ENCODE peak calls at places on chromosomes 1 and 21, in four cellular contexts. One of them, this sample, is unnamed.

GRCh38 chr1:238252033-238252802 is 361.5 kb upstream of the ZP4 start:
- DNase-seq in heart right ventricle: peak; percentile 29
- DNase-seq in GM23248: peak; percentile 56
- DNase-seq in CD4-positive, CD25-positive, alpha-beta regulatory T cell: no peak
- DNase-seq in this sample: peak; percentile 75

GRCh38 chr1:81477704-81478103 is 323.0 kb upstream of the ADGRL2 start:
- DNase-seq in GM23248: peak; percentile 43
- DNase-seq in heart right ventricle: no peak
- DNase-seq in CD4-positive, CD25-positive, alpha-beta regulatory T cell: no peak
- DNase-seq in this sample: peak; percentile 24

GRCh38 chr1:115666702-115667101 is 24.9 kb downstream of the VANGL1 start:
- DNase-seq in heart right ventricle: peak; percentile 71
- DNase-seq in GM23248: no peak
- DNase-seq in CD4-positive, CD25-positive, alpha-beta regulatory T cell: no peak
- DNase-seq in this sample: no peak

GRCh38 chr1:211738096-211738708 is 62.8 kb upstream of the NEK2 start:
- DNase-seq in GM23248: no peak
- DNase-seq in heart right ventricle: no peak
- DNase-seq in CD4-positive, CD25-positive, alpha-beta regulatory T cell: no peak
- DNase-seq in this sample: no peak

GRCh38 chr21:44692798-44693512 is 4.0 kb upstream of the KRTAP10-12 start:
- DNase-seq in CD4-positive, CD25-positive, alpha-beta regulatory T cell: no peak
- DNase-seq in heart right ventricle: no peak
- DNase-seq in GM23248: no peak
- DNase-seq in this sample: no peak

GRCh38 chr1:202216691-202217090 is 23.1 kb downstream of the LGR6 start:
- DNase-seq in CD4-positive, CD25-positive, alpha-beta regulatory T cell: no peak
- DNase-seq in heart right ventricle: no peak
- DNase-seq in GM23248: no peak
- DNase-seq in this sample: no peak

GRCh38 chr1:201184734-201185453 is 5.7 kb upstream of the IGFN1 start:
- DNase-seq in heart right ventricle: no peak
- DNase-seq in GM23248: peak; percentile 95
- DNase-seq in CD4-positive, CD25-positive, alpha-beta regulatory T cell: no peak
- DNase-seq in this sample: peak; percentile 82

GRCh38 chr1:210817385-210818275 is 316.3 kb downstream of the KCNH1 start:
- DNase-seq in heart right ventricle: no peak
- DNase-seq in CD4-positive, CD25-positive, alpha-beta regulatory T cell: no peak
- DNase-seq in GM23248: no peak
- DNase-seq in this sample: no peak

GRCh38 chr1:223487514-223488259 is 94.5 kb downstream of the CCDC185 start:
- DNase-seq in GM23248: no peak
- DNase-seq in CD4-positive, CD25-positive, alpha-beta regulatory T cell: no peak
- DNase-seq in heart right ventricle: no peak
- DNase-seq in this sample: no peak

GRCh38 chr1:228205526-228206436 is 2.1 kb upstream of the OBSCN start:
- DNase-seq in heart right ventricle: no peak
- DNase-seq in CD4-positive, CD25-positive, alpha-beta regulatory T cell: no peak
- DNase-seq in GM23248: no peak
- DNase-seq in this sample: no peak

GRCh38 chr1:105172803-105173202 is 1423.1 kb downstream of the AMY1C start:
- DNase-seq in GM23248: no peak
- DNase-seq in heart right ventricle: no peak
- DNase-seq in CD4-positive, CD25-positive, alpha-beta regulatory T cell: no peak
- DNase-seq in this sample: no peak

GRCh38 chr1:11520531-11521233 is 41.7 kb downstream of the DISP3 start:
- DNase-seq in heart right ventricle: no peak
- DNase-seq in GM23248: no peak
- DNase-seq in CD4-positive, CD25-positive, alpha-beta regulatory T cell: no peak
- DNase-seq in this sample: no peak

GRCh38 chr1:38125837-38126520 is 79.4 kb upstream of the POU3F1 start:
- DNase-seq in heart right ventricle: no peak
- DNase-seq in CD4-positive, CD25-positive, alpha-beta regulatory T cell: no peak
- DNase-seq in GM23248: no peak
- DNase-seq in this sample: no peak

GRCh38 chr1:226708967-226709396 is 30.1 kb downstream of the ITPKB start:
- DNase-seq in CD4-positive, CD25-positive, alpha-beta regulatory T cell: no peak
- DNase-seq in heart right ventricle: no peak
- DNase-seq in GM23248: peak; percentile 7
- DNase-seq in this sample: no peak

GRCh38 chr1:156750932-156751723 is at the start of gene HDGF:
- DNase-seq in heart right ventricle: peak; percentile 55
- DNase-seq in GM23248: peak; percentile 73
- DNase-seq in CD4-positive, CD25-positive, alpha-beta regulatory T cell: peak; percentile 39
- DNase-seq in this sample: no peak

GRCh38 chr1:10152709-10153284 is 57.6 kb upstream of the KIF1B start:
- DNase-seq in GM23248: peak; percentile 72
- DNase-seq in CD4-positive, CD25-positive, alpha-beta regulatory T cell: no peak
- DNase-seq in heart right ventricle: peak; percentile 23
- DNase-seq in this sample: peak; percentile 46

GRCh38 chr1:161182214-161182613 is 4.9 kb upstream of the B4GALT3 start:
- DNase-seq in CD4-positive, CD25-positive, alpha-beta regulatory T cell: peak; percentile 19
- DNase-seq in heart right ventricle: no peak
- DNase-seq in GM23248: peak; percentile 84
- DNase-seq in this sample: no peak

GRCh38 chr1:170670751-170671628 is 7.1 kb downstream of the PRRX1 start:
- DNase-seq in GM23248: peak; percentile 90
- DNase-seq in CD4-positive, CD25-positive, alpha-beta regulatory T cell: no peak
- DNase-seq in heart right ventricle: peak; percentile 56
- DNase-seq in this sample: peak; percentile 56

GRCh38 chr1:183841950-183842816 is 37.3 kb downstream of the RGL1 start:
- DNase-seq in heart right ventricle: peak; percentile 32
- DNase-seq in CD4-positive, CD25-positive, alpha-beta regulatory T cell: no peak
- DNase-seq in GM23248: peak; percentile 96
- DNase-seq in this sample: peak; percentile 95

GRCh38 chr1:221169447-221169889 is 290.2 kb downstream of the HLX start:
- DNase-seq in heart right ventricle: no peak
- DNase-seq in GM23248: peak; percentile 39
- DNase-seq in CD4-positive, CD25-positive, alpha-beta regulatory T cell: no peak
- DNase-seq in this sample: peak; percentile 14

GRCh38 chr21:39349211-39350093 is 564 bp upstream of the HMGN1 start:
- DNase-seq in heart right ventricle: peak; percentile 95
- DNase-seq in CD4-positive, CD25-positive, alpha-beta regulatory T cell: peak; percentile 94
- DNase-seq in GM23248: peak; percentile 98
- DNase-seq in this sample: peak; percentile 92

GRCh38 chr1:228287541-228288425 is 79.9 kb downstream of the OBSCN start:
- DNase-seq in heart right ventricle: no peak
- DNase-seq in CD4-positive, CD25-positive, alpha-beta regulatory T cell: no peak
- DNase-seq in GM23248: no peak
- DNase-seq in this sample: no peak

GRCh38 chr1:67524143-67525052 is 94.2 kb upstream of the SERBP1 start:
- DNase-seq in CD4-positive, CD25-positive, alpha-beta regulatory T cell: no peak
- DNase-seq in heart right ventricle: no peak
- DNase-seq in GM23248: peak; percentile 73
- DNase-seq in this sample: no peak

GRCh38 chr1:89953072-89953626 is 41.8 kb upstream of the ZNF326 start:
- DNase-seq in CD4-positive, CD25-positive, alpha-beta regulatory T cell: peak; percentile 2
- DNase-seq in GM23248: peak; percentile 94
- DNase-seq in heart right ventricle: no peak
- DNase-seq in this sample: peak; percentile 90

GRCh38 chr1:153571706-153572105 is 6.1 kb upstream of the S100A2 start:
- DNase-seq in GM23248: no peak
- DNase-seq in CD4-positive, CD25-positive, alpha-beta regulatory T cell: no peak
- DNase-seq in heart right ventricle: no peak
- DNase-seq in this sample: no peak

GRCh38 chr1:181104042-181104789 is 15.7 kb downstream of the IER5 start:
- DNase-seq in GM23248: no peak
- DNase-seq in CD4-positive, CD25-positive, alpha-beta regulatory T cell: no peak
- DNase-seq in heart right ventricle: no peak
- DNase-seq in this sample: no peak

GRCh38 chr21:45818904-45819285 is 162.7 kb upstream of the COL6A1 start:
- DNase-seq in heart right ventricle: no peak
- DNase-seq in GM23248: peak; percentile 84
- DNase-seq in CD4-positive, CD25-positive, alpha-beta regulatory T cell: no peak
- DNase-seq in this sample: peak; percentile 89
- H3K4me3 ChIP-seq in heart right ventricle: no peak overlapping the region
- H3K4me3 ChIP-seq in GM23248: no peak overlapping the region
- H3K4me3 ChIP-seq in CD4-positive, CD25-positive, alpha-beta regulatory T cell: no peak overlapping the region
- H3K4me3 ChIP-seq in this sample: no peak overlapping the region

GRCh38 chr1:203401151-203401550 is 50.2 kb upstream of the FMOD start:
- DNase-seq in heart right ventricle: no peak
- DNase-seq in GM23248: no peak
- DNase-seq in CD4-positive, CD25-positive, alpha-beta regulatory T cell: no peak
- DNase-seq in this sample: no peak

GRCh38 chr1:203405703-203406430 is 54.9 kb upstream of the FMOD start:
- DNase-seq in heart right ventricle: no peak
- DNase-seq in GM23248: peak; percentile 14
- DNase-seq in CD4-positive, CD25-positive, alpha-beta regulatory T cell: no peak
- DNase-seq in this sample: no peak

GRCh38 chr1:203404546-203404945 is 53.6 kb upstream of the FMOD start:
- DNase-seq in heart right ventricle: no peak
- DNase-seq in GM23248: no peak
- DNase-seq in CD4-positive, CD25-positive, alpha-beta regulatory T cell: no peak
- DNase-seq in this sample: no peak

GRCh38 chr1:203402609-203403337 is 51.9 kb upstream of the FMOD start:
- DNase-seq in GM23248: peak; percentile 92
- DNase-seq in heart right ventricle: no peak
- DNase-seq in CD4-positive, CD25-positive, alpha-beta regulatory T cell: no peak
- DNase-seq in this sample: peak; percentile 28

DNA sequence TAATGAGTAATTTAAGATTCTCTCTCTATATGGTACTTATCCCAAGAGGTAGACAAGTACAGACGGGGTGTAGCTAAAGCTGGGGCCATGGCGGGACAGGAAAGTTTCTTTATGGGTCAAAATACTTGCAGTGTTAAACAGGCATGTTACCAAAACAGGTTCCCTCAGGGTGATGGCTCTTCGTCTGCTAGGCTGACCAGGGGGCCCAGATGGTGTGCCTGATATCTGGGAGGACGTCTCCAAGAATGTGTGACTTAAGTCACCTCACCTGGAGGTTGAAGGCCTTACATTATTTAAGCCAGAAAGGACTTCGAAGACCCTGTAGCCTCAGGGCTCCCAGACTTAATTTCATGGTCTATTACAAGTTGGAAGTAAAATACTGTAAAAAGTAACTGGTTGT is 52.7 kb upstream of the FMOD start:
- DNase-seq in GM23248: no peak
- DNase-seq in CD4-positive, CD25-positive, alpha-beta regulatory T cell: no peak
- DNase-seq in heart right ventricle: no peak
- DNase-seq in this sample: no peak
- H3K27me3 ChIP-seq in GM23248: no peaks in the 10 kb centered on the region
- H3K27me3 ChIP-seq in CD4-positive, CD25-positive, alpha-beta regulatory T cell: peaks cover 18% of the 10 kb centered on the region
- H3K27me3 ChIP-seq in heart right ventricle: no peaks in the 10 kb centered on the region
- H3K27me3 ChIP-seq in this sample: no peaks in the 10 kb centered on the region

GRCh38 chr1:208093046-208093445 is 151.1 kb downstream of the PLXNA2 start:
- DNase-seq in heart right ventricle: no peak
- DNase-seq in CD4-positive, CD25-positive, alpha-beta regulatory T cell: no peak
- DNase-seq in GM23248: no peak
- DNase-seq in this sample: no peak
- H3K4me3 ChIP-seq in heart right ventricle: no peak overlapping the region
- H3K4me3 ChIP-seq in CD4-positive, CD25-positive, alpha-beta regulatory T cell: no peak overlapping the region
- H3K4me3 ChIP-seq in GM23248: no peak overlapping the region
- H3K4me3 ChIP-seq in this sample: no peak overlapping the region

GRCh38 chr21:33020558-33021100 is 5.1 kb upstream of the OLIG2 start:
- DNase-seq in CD4-positive, CD25-positive, alpha-beta regulatory T cell: no peak
- DNase-seq in GM23248: no peak
- DNase-seq in heart right ventricle: no peak
- DNase-seq in this sample: no peak
- H3K27me3 ChIP-seq in CD4-positive, CD25-positive, alpha-beta regulatory T cell: peaks cover 44% of the 10 kb centered on the region
- H3K27me3 ChIP-seq in GM23248: peaks cover 97% of the 10 kb centered on the region
- H3K27me3 ChIP-seq in heart right ventricle: peaks cover 97% of the 10 kb centered on the region
- H3K27me3 ChIP-seq in this sample: peaks cover 82% of the 10 kb centered on the region

DNA sequence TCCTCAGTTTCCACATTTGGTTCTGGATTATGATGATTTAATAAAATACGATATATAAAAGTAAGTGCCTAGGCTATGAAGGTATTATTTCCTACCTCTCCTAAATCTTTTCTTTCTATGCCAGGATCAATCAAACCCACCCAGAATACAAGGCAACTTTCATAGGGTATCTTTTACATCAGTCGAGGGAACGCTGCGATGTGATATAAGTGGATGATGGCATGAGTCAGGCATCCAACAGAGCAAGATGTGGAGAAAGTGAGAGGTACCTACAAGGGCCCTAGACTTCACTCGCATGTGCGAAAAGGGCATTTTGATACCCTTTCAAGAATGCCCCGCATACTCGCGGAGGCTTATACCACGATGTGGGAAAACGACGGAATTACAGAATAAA is 730 bp downstream of the TTLL7 start:
- DNase-seq in heart right ventricle: no peak
- DNase-seq in GM23248: no peak
- DNase-seq in CD4-positive, CD25-positive, alpha-beta regulatory T cell: no peak
- DNase-seq in this sample: peak; percentile 13
- H3K4me3 ChIP-seq in heart right ventricle: peak overlapping the region; percentile 93
- H3K4me3 ChIP-seq in GM23248: peak overlapping the region; percentile 77
- H3K4me3 ChIP-seq in CD4-positive, CD25-positive, alpha-beta regulatory T cell: no peak overlapping the region
- H3K4me3 ChIP-seq in this sample: peak overlapping the region; percentile 70

GRCh38 chr1:56240400-56240799 is 339.0 kb downstream of the PLPP3 start:
- DNase-seq in heart right ventricle: no peak
- DNase-seq in GM23248: no peak
- DNase-seq in CD4-positive, CD25-positive, alpha-beta regulatory T cell: no peak
- DNase-seq in this sample: no peak
- H3K27me3 ChIP-seq in heart right ventricle: no peaks in the 10 kb centered on the region
- H3K27me3 ChIP-seq in GM23248: no peaks in the 10 kb centered on the region
- H3K27me3 ChIP-seq in CD4-positive, CD25-positive, alpha-beta regulatory T cell: no peaks in the 10 kb centered on the region
- H3K27me3 ChIP-seq in this sample: no peaks in the 10 kb centered on the region

GRCh38 chr21:33761104-33762036 is 119.1 kb downstream of the ITSN1 start:
- DNase-seq in heart right ventricle: peak; percentile 34
- DNase-seq in CD4-positive, CD25-positive, alpha-beta regulatory T cell: no peak
- DNase-seq in GM23248: peak; percentile 97
- DNase-seq in this sample: peak; percentile 95
- H3K4me3 ChIP-seq in heart right ventricle: peak overlapping the region; percentile 11
- H3K4me3 ChIP-seq in CD4-positive, CD25-positive, alpha-beta regulatory T cell: no peak overlapping the region
- H3K4me3 ChIP-seq in GM23248: peak overlapping the region; percentile 61
- H3K4me3 ChIP-seq in this sample: peak overlapping the region; percentile 33

This sample was measured in brain microvascular endothelial cell.